ENCODE peak calls at places on chromosome 15, in eight cellular contexts. T is BE2C, X is left ventricle myocardium inferior, D is SJSA1, I is transverse colon, B is GM03348, G is left ventricle myocardium superior, H is cardiac fibroblast. C is an unnamed sample.

GRCh38 chr15:78429477-78429876 is 8.5 kb upstream of the IREB2 start:
- DNase-seq in G (no peak), X (no peak), B (no peak), H (no peak), I (peak), D (no peak), T (no peak), C (no peak)

GRCh38 chr15:43776718-43777292 is at the start of gene ELL3:
- DNase-seq in X (peak), T (peak), B (peak), I (peak), H (peak), D (peak), G (peak), C (peak)

GRCh38 chr15:78034495-78035191 is 42.9 kb downstream of the TBC1D2B start:
- DNase-seq in T (no peak), G (peak), X (no peak), B (no peak), I (peak), D (no peak), H (peak), C (peak)

GRCh38 chr15:78004919-78005634 is 72.4 kb downstream of the TBC1D2B start:
- DNase-seq in H (peak), I (peak), B (peak), G (peak), D (no peak), T (peak), X (peak), C (no peak)

GRCh38 chr15:50953302-50953701 is 44.8 kb downstream of the AP4E1 start:
- DNase-seq in X (no peak), H (peak), I (no peak), B (no peak), D (no peak), T (no peak), G (no peak), C (no peak)

GRCh38 chr15:95715919-95716318 is 614.6 kb upstream of the NR2F2 start:
- DNase-seq in B (no peak), T (no peak), D (no peak), H (no peak), I (no peak), X (no peak), G (no peak), C (no peak)

GRCh38 chr15:63509933-63510547 is 5.6 kb downstream of the USP3 start:
- DNase-seq in H (peak), X (no peak), T (no peak), G (no peak), D (no peak), B (peak), I (no peak), C (no peak)

GRCh38 chr15:89809093-89809786 is 5.4 kb downstream of the ANPEP start:
- DNase-seq in T (no peak), H (peak), B (no peak), I (no peak), G (peak), X (no peak), D (no peak), C (peak)

GRCh38 chr15:92082217-92082843 is 228.8 kb downstream of the SLCO3A1 start:
- DNase-seq in T (peak), I (peak), B (peak), G (peak), X (peak), D (peak), H (peak), C (peak)

GRCh38 chr15:67017318-67017717 is 48.1 kb upstream of the SMAD3 start:
- DNase-seq in T (no peak), D (no peak), X (no peak), G (no peak), H (no peak), B (no peak), I (no peak), C (no peak)

GRCh38 chr15:75647370-75648155 is at the start of gene SNX33:
- DNase-seq in B (peak), G (peak), I (peak), X (peak), D (peak), H (peak), T (peak), C (peak)

GRCh38 chr15:68980786-68981185 is 33.7 kb upstream of the NOX5 start:
- DNase-seq in I (no peak), B (no peak), D (no peak), G (no peak), H (no peak), X (no peak), T (no peak), C (no peak)

GRCh38 chr15:33506781-33507180 is 196.0 kb downstream of the RYR3 start:
- DNase-seq in B (peak), I (no peak), G (no peak), T (no peak), X (no peak), H (no peak), D (no peak), C (no peak)

GRCh38 chr15:69343133-69343532 is 44.4 kb downstream of the PAQR5 start:
- DNase-seq in G (no peak), X (no peak), B (no peak), I (no peak), D (no peak), H (no peak), T (no peak), C (no peak)

C was measured in Peyer's patch.